ENCODE peak calls at places on chromosomes 13 and 19, in ten cellular contexts. X, H, J, Z, R, Q, O, P, B and N are unnamed samples. For H3K9me3, the result is how much of the 10 kb centered on the place peaks cover.

GRCh38 chr19:18322318-18322758 is 538 bp downstream of the LSM4 start:
- DNase-seq in B (peak), P (peak), J (peak), H (peak), Q (peak), R (peak), Z (peak), X (no peak), O (peak), N (peak)

GRCh38 chr13:81770868-81771505 is 1430.1 kb upstream of the SPRY2 start:
- DNase-seq in J (no peak), Q (no peak), Z (no peak), H (no peak), X (no peak), R (no peak), B (no peak), P (no peak), O (no peak), N (no peak)

GRCh38 chr13:81487151-81487550 is 1146.2 kb upstream of the SPRY2 start:
- DNase-seq in P (no peak), X (no peak), J (no peak), Q (peak), H (no peak), B (peak), R (no peak), O (peak), Z (no peak), N (no peak)

GRCh38 chr13:31998131-31998530 is 33.4 kb upstream of the FRY start:
- DNase-seq in H (no peak), J (no peak), Z (no peak), X (no peak), R (no peak), O (no peak), P (peak), B (no peak), Q (no peak), N (no peak)

GRCh38 chr13:51912091-51912490 is 50.3 kb downstream of the CCDC70 start:
- DNase-seq in Q (no peak), H (no peak), B (no peak), P (peak), Z (no peak), R (no peak), O (no peak), J (peak), X (no peak), N (no peak)

GRCh38 chr19:16828990-16829821 is at the start of gene SIN3B:
- DNase-seq in X (peak), Z (peak), J (peak), R (peak), O (peak), H (peak), Q (peak), B (peak), P (peak), N (peak)

GRCh38 chr19:49512970-49513745 is 697 bp downstream of the FCGRT start:
- DNase-seq in P (no peak), H (peak), X (no peak), Q (no peak), Z (peak), O (peak), B (no peak), R (no peak), J (peak), N (peak)

GRCh38 chr19:24033962-24034342 is 53.0 kb upstream of the ZNF254 start:
- DNase-seq in X (peak), R (no peak), B (peak), Z (peak), O (peak), P (peak), Q (no peak), J (peak), H (peak), N (peak)

GRCh38 chr19:5154129-5154798 is 185.4 kb downstream of the KDM4B start:
- DNase-seq in H (no peak), B (peak), X (peak), Q (peak), R (no peak), J (peak), O (peak), P (no peak), Z (no peak), N (peak)

GRCh38 chr13:71217827-71218226 is 649.2 kb downstream of the DACH1 start:
- DNase-seq in Z (no peak), B (no peak), X (no peak), J (no peak), H (no peak), R (no peak), O (no peak), Q (no peak), P (no peak), N (no peak)

GRCh38 chr13:66117573-66117972 is 1112.6 kb downstream of the PCDH9 start:
- DNase-seq in B (no peak), J (no peak), H (no peak), Z (no peak), R (no peak), O (no peak), Q (no peak), X (no peak), P (no peak), N (no peak)

GRCh38 chr19:13957107-13957506 is 4.8 kb downstream of the DCAF15 start:
- DNase-seq in H (no peak), O (no peak), R (no peak), P (no peak), Z (no peak), J (no peak), B (no peak), Q (no peak), X (no peak), N (no peak)

GRCh38 chr19:57239982-57240310 is 486 bp upstream of the ZNF805 start:
- DNase-seq in H (peak), R (no peak), J (no peak), P (no peak), Z (no peak), X (no peak), Q (peak), O (no peak), B (no peak), N (peak)

DNA sequence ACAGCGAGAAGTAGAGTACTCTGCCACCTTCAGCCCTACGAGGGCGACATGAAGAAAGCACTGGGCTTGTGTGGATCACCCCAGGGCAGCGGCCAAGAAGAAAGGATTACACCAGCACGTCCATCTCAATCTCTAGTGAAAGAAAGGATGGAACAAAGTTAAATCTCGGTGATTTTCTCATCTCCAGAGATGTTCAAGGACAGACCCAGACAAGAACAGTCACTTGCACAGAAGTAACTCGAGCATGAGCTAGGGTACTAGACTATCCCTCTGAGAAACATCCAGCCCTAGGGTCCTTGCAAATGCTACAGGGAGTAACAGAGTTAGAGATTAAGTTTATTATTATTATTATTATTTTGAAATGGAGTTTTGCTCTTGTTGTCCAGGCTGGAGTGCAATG is 106.7 kb downstream of the CRYL1 start:
- DNase-seq in Z (no peak), O (no peak), X (no peak), J (no peak), P (no peak), Q (no peak), B (no peak), H (no peak), R (no peak), N (no peak)
- H3K9me3 ChIP-seq in Z (under half), O (under half), X (under half), J (under half), P (under half), Q (under half), B (under half), H (under half), R (under half), N (under half)

GRCh38 chr19:35960432-35960972 is 24.3 kb downstream of the LRFN3 start:
- DNase-seq in J (no peak), R (no peak), O (no peak), Q (no peak), X (no peak), B (no peak), P (no peak), Z (no peak), H (no peak), N (no peak)

GRCh38 chr19:35955881-35956634 is 19.9 kb downstream of the LRFN3 start:
- DNase-seq in P (no peak), O (no peak), J (no peak), R (no peak), Q (no peak), B (no peak), H (no peak), X (no peak), Z (no peak), N (no peak)

GRCh38 chr19:35958660-35959039 is 22.5 kb downstream of the LRFN3 start:
- DNase-seq in O (no peak), Q (no peak), J (no peak), R (no peak), Z (no peak), B (no peak), X (no peak), P (no peak), H (no peak), N (no peak)

GRCh38 chr19:35959968-35960320 is 23.8 kb downstream of the LRFN3 start:
- DNase-seq in O (no peak), H (no peak), Z (no peak), P (no peak), R (no peak), X (no peak), J (no peak), Q (no peak), B (no peak), N (no peak)

DNA sequence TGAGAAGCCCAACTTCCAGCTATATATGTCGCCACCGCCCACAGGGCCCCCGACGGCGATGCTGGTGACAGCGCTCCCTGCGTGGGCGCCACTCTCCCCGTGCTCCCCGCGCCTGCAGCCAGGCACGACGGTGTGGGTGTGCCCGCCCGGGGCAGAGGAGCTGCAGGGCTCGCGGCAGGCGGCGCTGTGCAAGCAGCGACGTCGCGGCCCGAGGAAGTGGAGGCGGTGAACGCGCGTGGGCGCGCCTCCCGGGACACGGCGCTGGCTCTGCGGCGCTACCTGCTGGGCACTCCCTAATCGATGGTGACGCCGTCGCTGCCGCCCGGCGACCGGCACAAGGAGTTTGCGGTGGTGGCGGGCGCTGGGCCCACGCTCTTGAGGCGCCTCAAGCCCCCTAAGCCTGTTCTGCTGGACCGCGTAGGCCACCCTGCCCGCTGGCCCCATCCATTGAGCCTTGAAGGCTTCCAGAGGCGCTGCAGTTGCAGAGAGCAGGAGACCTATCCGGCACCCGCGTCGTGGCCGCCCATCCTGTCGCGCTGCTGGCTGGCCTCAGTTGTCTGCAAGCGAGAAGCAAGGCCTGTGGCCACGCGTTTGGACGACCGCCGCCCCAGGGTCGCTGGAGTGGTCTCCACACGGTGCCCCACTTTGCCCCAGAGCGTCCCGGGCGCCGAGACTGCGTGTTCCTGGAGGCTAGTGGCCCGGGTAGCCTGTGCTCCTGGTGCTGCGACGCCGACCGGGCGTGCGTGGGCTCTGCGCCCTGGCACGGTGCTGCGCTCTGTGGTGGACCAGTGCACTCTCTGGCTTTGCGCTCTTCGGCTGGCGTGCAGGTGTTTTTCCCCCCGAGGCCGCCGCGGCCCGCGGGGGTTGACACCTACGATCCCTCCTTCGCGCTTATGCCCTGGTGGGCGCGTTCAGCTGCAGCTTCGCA is 23.1 kb downstream of the LRFN3 start:
- DNase-seq in B (no peak), P (no peak), X (peak), Q (no peak), Z (peak), O (no peak), R (no peak), H (peak), J (no peak), N (peak)
- TF ChIP-seq CTCF in B (peak), P (peak), X (peak), Q (no peak), Z (no peak), O (no peak), R (peak), H (peak), J (no peak), N (peak)

DNA sequence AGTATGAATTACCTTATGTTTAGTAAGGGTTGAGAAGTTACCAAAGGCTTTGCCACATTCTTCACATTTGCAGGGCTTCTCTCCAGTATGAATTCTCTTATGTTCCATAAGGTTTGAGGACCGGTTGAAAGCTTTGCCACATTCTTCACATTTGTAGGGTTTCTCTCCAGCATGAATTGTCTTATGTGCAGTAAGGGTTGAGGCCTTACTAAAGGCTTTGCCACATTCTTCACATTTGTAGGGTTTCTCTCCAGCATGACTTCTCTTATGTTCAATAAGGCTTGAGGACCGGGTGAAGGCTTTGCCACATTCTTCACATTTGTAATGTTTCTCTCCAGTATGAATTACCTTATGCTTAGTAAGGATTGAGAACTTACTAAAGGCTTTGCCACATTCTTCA is 26.7 kb downstream of the ZNF728 start:
- DNase-seq in O (no peak), Q (no peak), R (no peak), Z (no peak), H (no peak), J (no peak), B (no peak), P (no peak), X (no peak), N (no peak)
- H3K9me3 ChIP-seq in O (under half), Q (under half), R (under half), Z (half or more), H (half or more), J (under half), B (half or more), P (under half), X (under half), N (half or more)

GRCh38 chr19:30648321-30648720 is 276.1 kb downstream of the ZNF536 start:
- DNase-seq in H (no peak), P (no peak), J (no peak), R (no peak), Q (no peak), B (no peak), X (no peak), Z (no peak), O (peak), N (no peak)
- TF ChIP-seq CTCF in H (no peak), P (no peak), J (no peak), R (no peak), Q (no peak), B (no peak), X (no peak), Z (no peak), O (peak), N (no peak)

DNA sequence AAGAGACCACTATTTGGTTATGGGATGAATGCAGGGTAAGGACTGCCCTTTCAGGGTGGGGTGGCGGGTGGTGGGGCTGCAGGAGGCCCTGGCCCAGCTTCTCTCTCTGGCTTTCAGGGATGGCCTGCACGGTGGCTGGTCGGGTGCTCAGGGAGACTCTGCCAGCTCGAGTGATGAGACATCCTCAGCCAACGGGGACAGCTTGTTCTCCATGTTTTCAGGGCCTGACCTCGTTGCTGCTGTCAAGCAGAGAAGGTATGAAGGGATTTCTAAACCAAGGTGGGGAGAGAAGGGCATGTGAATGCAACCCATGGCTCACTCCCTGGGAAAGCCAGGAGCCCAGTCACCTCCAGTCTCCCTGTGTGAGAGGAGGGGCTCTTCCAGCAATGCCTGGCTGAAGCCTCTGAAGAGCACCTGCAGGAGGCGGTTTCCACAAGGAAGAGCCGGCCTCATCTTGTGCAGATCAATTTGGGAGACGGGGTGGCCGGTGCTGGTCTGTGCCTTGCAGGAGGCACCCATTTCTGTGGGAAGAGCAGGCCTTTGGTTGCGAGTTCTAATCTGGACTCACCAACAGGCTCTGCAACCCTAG is 16.0 kb upstream of the GPI start:
- DNase-seq in B (no peak), Z (no peak), R (no peak), P (no peak), X (no peak), J (no peak), H (no peak), O (no peak), Q (no peak), N (no peak)
- H3K9me3 ChIP-seq in B (under half), Z (under half), R (under half), P (under half), X (under half), J (under half), H (under half), O (under half), Q (under half), N (under half)

DNA sequence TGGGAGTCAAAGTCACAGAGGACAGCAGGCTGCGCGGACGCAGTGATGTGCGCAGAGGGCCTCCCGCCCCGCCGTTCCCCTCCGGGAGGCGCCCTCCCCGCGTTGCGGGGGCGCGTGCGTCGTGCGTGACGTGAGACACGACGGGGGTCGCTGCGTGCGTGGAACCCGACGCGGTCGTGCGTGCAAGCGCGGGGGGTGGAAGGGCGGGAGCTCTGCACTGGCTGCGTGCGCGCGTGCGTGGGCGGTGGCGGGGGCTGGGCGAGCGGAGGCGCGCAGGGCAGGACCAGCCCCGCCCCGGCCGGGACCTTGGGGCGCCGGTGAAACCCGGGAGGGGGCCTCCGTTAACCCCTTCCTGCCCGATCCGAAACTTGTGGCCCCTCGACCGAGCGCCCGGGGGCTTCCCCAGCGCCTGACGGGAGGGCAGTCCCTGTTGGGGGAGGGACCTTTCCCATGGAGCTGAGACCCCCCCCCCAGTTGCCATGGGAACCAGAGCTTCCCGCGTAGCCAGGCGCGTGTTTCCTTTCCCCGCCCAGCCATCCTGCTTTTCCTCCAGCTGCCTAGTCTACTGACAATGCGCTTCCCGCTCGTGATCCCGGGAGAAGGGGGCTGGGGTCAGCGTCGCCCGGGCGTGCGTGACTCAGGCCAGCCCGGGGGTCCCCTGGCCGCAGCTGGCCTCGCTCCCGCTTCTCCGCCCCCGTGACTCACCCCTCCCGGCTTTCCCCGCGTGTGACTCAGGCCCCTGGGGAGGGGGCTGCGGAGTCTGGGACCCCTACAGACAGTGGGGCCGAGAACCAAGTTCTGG is 7.3 kb upstream of the HOOK2 start:
- DNase-seq in B (peak), Q (peak), J (peak), O (peak), R (no peak), X (peak), H (peak), Z (peak), P (peak), N (peak)
- TF ChIP-seq CTCF in B (no peak), Q (peak), J (peak), O (peak), R (no peak), X (no peak), H (peak), Z (peak), P (no peak), N (no peak)

GRCh38 chr19:35086455-35086854 is 29.2 kb upstream of the FXYD3 start:
- DNase-seq in O (no peak), R (no peak), X (no peak), P (no peak), J (no peak), B (no peak), H (no peak), Q (no peak), Z (no peak), N (no peak)

GRCh38 chr19:35090160-35090794 is 25.3 kb upstream of the FXYD3 start:
- DNase-seq in J (peak), B (peak), H (no peak), P (peak), X (peak), Z (peak), O (peak), Q (peak), R (no peak), N (no peak)

GRCh38 chr19:35087393-35087792 is 28.2 kb upstream of the FXYD3 start:
- DNase-seq in J (peak), B (no peak), O (no peak), P (no peak), X (no peak), H (no peak), R (no peak), Q (no peak), Z (no peak), N (no peak)

GRCh38 chr19:35089554-35089953 is 26.1 kb upstream of the FXYD3 start:
- DNase-seq in H (no peak), J (no peak), O (no peak), B (no peak), Q (no peak), X (no peak), P (no peak), Z (no peak), R (no peak), N (peak)

DNA sequence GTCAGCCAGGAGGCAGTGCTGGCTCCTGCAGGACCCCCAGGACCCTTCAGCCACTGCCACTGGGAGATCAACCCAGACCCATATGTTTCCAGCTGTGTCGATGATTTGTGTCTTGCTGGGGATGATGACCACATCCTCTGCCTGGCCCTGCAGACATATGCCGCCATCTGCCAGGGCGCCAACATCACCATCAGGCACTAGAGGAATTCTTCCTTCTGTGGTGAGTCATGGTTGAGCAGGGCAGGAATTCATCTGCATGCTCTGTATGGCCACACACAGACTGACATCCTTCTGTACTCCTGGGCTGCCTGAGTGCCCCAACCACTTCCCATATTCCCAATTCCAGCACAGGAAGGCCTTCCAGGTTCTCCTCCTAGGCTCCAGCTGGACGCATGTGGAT is 27.1 kb upstream of the FXYD3 start:
- DNase-seq in Z (no peak), O (no peak), B (peak), Q (no peak), P (peak), J (peak), H (no peak), X (no peak), R (no peak), N (no peak)
- H3K9me3 ChIP-seq in Z (under half), O (under half), B (under half), Q (under half), P (under half), J (under half), H (under half), X (under half), R (under half), N (under half)